ENCODE peak calls at places on chromosomes 7 and 10, in six cellular contexts. One of them, this sample, is unnamed.

GRCh38 chr7:2313450-2314208 is 612 bp downstream of the SNX8 start:
- DNase-seq in effector CD4-positive, alpha-beta T cell: no peak
- DNase-seq in CD8-positive, alpha-beta T cell: no peak
- DNase-seq in HFFc6: no peak
- DNase-seq in endothelial cell: no peak
- DNase-seq in colonic mucosa: peak
- DNase-seq in this sample: no peak

GRCh38 chr7:88835147-88835728 is 39.7 kb upstream of the TEX47 start:
- DNase-seq in HFFc6: no peak
- DNase-seq in colonic mucosa: no peak
- DNase-seq in endothelial cell: peak
- DNase-seq in effector CD4-positive, alpha-beta T cell: no peak
- DNase-seq in CD8-positive, alpha-beta T cell: no peak
- DNase-seq in this sample: no peak

GRCh38 chr10:73641272-73642060 is at the start of gene MYOZ1:
- DNase-seq in colonic mucosa: no peak
- DNase-seq in CD8-positive, alpha-beta T cell: no peak
- DNase-seq in endothelial cell: no peak
- DNase-seq in effector CD4-positive, alpha-beta T cell: no peak
- DNase-seq in HFFc6: peak
- DNase-seq in this sample: no peak

GRCh38 chr7:2445047-2445446 is 31.2 kb downstream of the GRIFIN start:
- DNase-seq in colonic mucosa: no peak
- DNase-seq in effector CD4-positive, alpha-beta T cell: no peak
- DNase-seq in endothelial cell: no peak
- DNase-seq in HFFc6: no peak
- DNase-seq in CD8-positive, alpha-beta T cell: no peak
- DNase-seq in this sample: no peak

GRCh38 chr7:128264477-128264876 is 23.4 kb downstream of the LEP start:
- DNase-seq in CD8-positive, alpha-beta T cell: no peak
- DNase-seq in HFFc6: no peak
- DNase-seq in colonic mucosa: peak
- DNase-seq in endothelial cell: no peak
- DNase-seq in effector CD4-positive, alpha-beta T cell: no peak
- DNase-seq in this sample: no peak

GRCh38 chr10:118272090-118272775 is 69.9 kb downstream of the FAM204A start:
- DNase-seq in endothelial cell: no peak
- DNase-seq in colonic mucosa: peak
- DNase-seq in effector CD4-positive, alpha-beta T cell: no peak
- DNase-seq in HFFc6: no peak
- DNase-seq in CD8-positive, alpha-beta T cell: no peak
- DNase-seq in this sample: no peak

GRCh38 chr7:155555116-155555695 is 8.8 kb upstream of the CNPY1 start:
- DNase-seq in HFFc6: no peak
- DNase-seq in CD8-positive, alpha-beta T cell: no peak
- DNase-seq in colonic mucosa: no peak
- DNase-seq in endothelial cell: no peak
- DNase-seq in effector CD4-positive, alpha-beta T cell: no peak
- DNase-seq in this sample: no peak

GRCh38 chr10:125064681-125065492 is 95.5 kb downstream of the CTBP2 start:
- DNase-seq in HFFc6: peak
- DNase-seq in colonic mucosa: peak
- DNase-seq in CD8-positive, alpha-beta T cell: peak
- DNase-seq in endothelial cell: no peak
- DNase-seq in effector CD4-positive, alpha-beta T cell: no peak
- DNase-seq in this sample: no peak

GRCh38 chr7:76048668-76048988 is 722 bp downstream of the MDH2 start:
- DNase-seq in HFFc6: no peak
- DNase-seq in colonic mucosa: peak
- DNase-seq in effector CD4-positive, alpha-beta T cell: no peak
- DNase-seq in CD8-positive, alpha-beta T cell: no peak
- DNase-seq in endothelial cell: peak
- DNase-seq in this sample: no peak

GRCh38 chr7:154906736-154907355 is 96.1 kb downstream of the PAXIP1 start:
- DNase-seq in endothelial cell: no peak
- DNase-seq in CD8-positive, alpha-beta T cell: no peak
- DNase-seq in effector CD4-positive, alpha-beta T cell: no peak
- DNase-seq in HFFc6: no peak
- DNase-seq in colonic mucosa: no peak
- DNase-seq in this sample: no peak

GRCh38 chr7:152899482-152900166 is 140.1 kb downstream of the ACTR3B start:
- DNase-seq in CD8-positive, alpha-beta T cell: no peak
- DNase-seq in HFFc6: no peak
- DNase-seq in colonic mucosa: no peak
- DNase-seq in endothelial cell: no peak
- DNase-seq in effector CD4-positive, alpha-beta T cell: no peak
- DNase-seq in this sample: no peak

GRCh38 chr10:95513941-95514392 is 47.2 kb downstream of the SORBS1 start:
- DNase-seq in HFFc6: peak
- DNase-seq in endothelial cell: no peak
- DNase-seq in CD8-positive, alpha-beta T cell: no peak
- DNase-seq in colonic mucosa: no peak
- DNase-seq in effector CD4-positive, alpha-beta T cell: no peak
- DNase-seq in this sample: no peak